ENCODE peak calls at places on chromosome 11, in six cellular contexts. One of them, this sample, is unnamed.

GRCh38 chr11:76626921-76627391 is 43.6 kb downstream of the LRRC32 start:
- DNase-seq in SHP77: no peak
- DNase-seq in type B pancreatic cell: peak; percentile 61
- DNase-seq in GOT3: no peak
- DNase-seq in A549: no peak
- DNase-seq in SJSA1: peak; percentile 60
- DNase-seq in this sample: no peak

GRCh38 chr11:73233704-73234402 is 15.8 kb downstream of the P2RY2 start:
- DNase-seq in SHP77: no peak
- DNase-seq in type B pancreatic cell: no peak
- DNase-seq in SJSA1: no peak
- DNase-seq in A549: no peak
- DNase-seq in GOT3: no peak
- DNase-seq in this sample: no peak

GRCh38 chr11:17989306-17989705 is 23.5 kb downstream of the SERGEF start:
- DNase-seq in SJSA1: no peak
- DNase-seq in A549: no peak
- DNase-seq in SHP77: no peak
- DNase-seq in GOT3: no peak
- DNase-seq in type B pancreatic cell: no peak
- DNase-seq in this sample: no peak

GRCh38 chr11:1153105-1153950 is 4.4 kb upstream of the MUC5AC start:
- DNase-seq in A549: peak; percentile 88
- DNase-seq in SHP77: no peak
- DNase-seq in type B pancreatic cell: peak; percentile 66
- DNase-seq in SJSA1: peak; percentile 60
- DNase-seq in GOT3: no peak
- DNase-seq in this sample: no peak

GRCh38 chr11:68539370-68539769 is 78.8 kb downstream of the PPP6R3 start:
- DNase-seq in type B pancreatic cell: no peak
- DNase-seq in SHP77: no peak
- DNase-seq in SJSA1: no peak
- DNase-seq in GOT3: no peak
- DNase-seq in A549: no peak
- DNase-seq in this sample: no peak

GRCh38 chr11:115334932-115335788 is 169.1 kb downstream of the CADM1 start:
- DNase-seq in A549: peak; percentile 46
- DNase-seq in SHP77: peak; percentile 28
- DNase-seq in SJSA1: no peak
- DNase-seq in GOT3: no peak
- DNase-seq in type B pancreatic cell: no peak
- DNase-seq in this sample: peak; percentile 55

GRCh38 chr11:100981196-100981824 is 148.3 kb downstream of the PGR start:
- DNase-seq in SHP77: no peak
- DNase-seq in type B pancreatic cell: no peak
- DNase-seq in A549: no peak
- DNase-seq in GOT3: no peak
- DNase-seq in SJSA1: no peak
- DNase-seq in this sample: no peak

GRCh38 chr11:69972351-69972802 is 105.7 kb upstream of the ANO1 start:
- DNase-seq in type B pancreatic cell: no peak
- DNase-seq in GOT3: no peak
- DNase-seq in SJSA1: no peak
- DNase-seq in A549: no peak
- DNase-seq in SHP77: no peak
- DNase-seq in this sample: peak; percentile 72

GRCh38 chr11:7637447-7638157 is 35.7 kb downstream of the CYB5R2 start:
- DNase-seq in GOT3: no peak
- DNase-seq in SHP77: no peak
- DNase-seq in type B pancreatic cell: no peak
- DNase-seq in A549: no peak
- DNase-seq in SJSA1: peak; percentile 52
- DNase-seq in this sample: no peak

GRCh38 chr11:34356918-34357645 is 728 bp downstream of the ABTB2 start:
- DNase-seq in type B pancreatic cell: peak; percentile 78
- DNase-seq in SJSA1: peak; percentile 64
- DNase-seq in GOT3: peak; percentile 23
- DNase-seq in SHP77: no peak
- DNase-seq in A549: peak; percentile 60
- DNase-seq in this sample: peak; percentile 58

GRCh38 chr11:22432331-22433065 is 94.3 kb downstream of the SLC17A6 start:
- DNase-seq in type B pancreatic cell: no peak
- DNase-seq in A549: no peak
- DNase-seq in SHP77: no peak
- DNase-seq in GOT3: no peak
- DNase-seq in SJSA1: no peak
- DNase-seq in this sample: peak; percentile 56

GRCh38 chr11:108734956-108735559 is 70.2 kb downstream of the DDX10 start:
- DNase-seq in type B pancreatic cell: no peak
- DNase-seq in GOT3: no peak
- DNase-seq in SHP77: no peak
- DNase-seq in SJSA1: no peak
- DNase-seq in A549: peak; percentile 14
- DNase-seq in this sample: no peak

GRCh38 chr11:1763796-1764661 is at the start of gene CTSD:
- DNase-seq in GOT3: peak; percentile 34
- DNase-seq in type B pancreatic cell: peak; percentile 92
- DNase-seq in A549: peak; percentile 84
- DNase-seq in SHP77: no peak
- DNase-seq in SJSA1: peak; percentile 86
- DNase-seq in this sample: peak; percentile 69

GRCh38 chr11:56783448-56784041 is 35.0 kb upstream of the OR9G4 start:
- DNase-seq in type B pancreatic cell: no peak
- DNase-seq in SHP77: peak; percentile 0
- DNase-seq in A549: peak; percentile 79
- DNase-seq in GOT3: no peak
- DNase-seq in SJSA1: no peak
- DNase-seq in this sample: peak; percentile 70

GRCh38 chr11:130555251-130555841 is 106.9 kb downstream of the ADAMTS15 start:
- DNase-seq in A549: no peak
- DNase-seq in SJSA1: no peak
- DNase-seq in type B pancreatic cell: no peak
- DNase-seq in SHP77: no peak
- DNase-seq in GOT3: no peak
- DNase-seq in this sample: no peak

This sample was measured in COR-L47.